ENCODE peak calls at places on chromosomes 11 and 22, in six cellular contexts. Q, S, K, Y, O and A are unnamed samples.

GRCh38 chr11:35077709-35078695 is 61.0 kb upstream of the CD44 start:
- DNase-seq in Y (peak; percentile 68), Q (peak; percentile 56), S (no peak), O (no peak), K (no peak), A (peak; percentile 50)

GRCh38 chr22:38017272-38017920 is 33.0 kb upstream of the SOX10 start:
- DNase-seq in O (no peak), Y (peak; percentile 74), K (peak; percentile 76), S (no peak), Q (no peak), A (no peak)

GRCh38 chr11:14317659-14318325 is 41.2 kb downstream of the RRAS2 start:
- DNase-seq in Y (no peak), O (no peak), Q (no peak), K (no peak), S (no peak), A (no peak)

GRCh38 chr22:48993655-48994054 is 834.0 kb downstream of the BRD1 start:
- DNase-seq in Y (no peak), S (no peak), O (no peak), Q (no peak), K (no peak), A (no peak)

GRCh38 chr22:20107471-20107901 is 8.4 kb upstream of the RANBP1 start:
- DNase-seq in S (no peak), K (no peak), Y (no peak), Q (no peak), O (no peak), A (no peak)

GRCh38 chr22:50526849-50527801 is 1.7 kb upstream of the SCO2 start:
- DNase-seq in O (no peak), Y (no peak), K (peak; percentile 68), S (no peak), Q (peak; percentile 74), A (no peak)

GRCh38 chr11:113974741-113975470 is at the start of gene HTR3A:
- DNase-seq in Y (peak; percentile 36), S (no peak), K (peak; percentile 61), Q (no peak), O (no peak), A (no peak)

GRCh38 chr11:28581286-28582242 is 473.4 kb downstream of the METTL15 start:
- DNase-seq in Y (peak; percentile 67), K (no peak), Q (no peak), O (no peak), S (peak; percentile 61), A (no peak)

GRCh38 chr11:122998727-122999370 is 17.2 kb upstream of the BSX start:
- DNase-seq in Q (no peak), Y (no peak), O (no peak), S (no peak), K (no peak), A (no peak)

GRCh38 chr11:94325681-94326080 is 21.3 kb downstream of the IZUMO1R start:
- DNase-seq in S (no peak), Q (peak; percentile 61), Y (peak; percentile 70), K (peak; percentile 58), O (no peak), A (peak; percentile 3)

GRCh38 chr22:19912236-19912999 is 29.2 kb upstream of the COMT start:
- DNase-seq in K (no peak), O (no peak), Y (peak; percentile 8), S (no peak), Q (no peak), A (no peak)

GRCh38 chr11:94751806-94752205 is 16.4 kb upstream of the AMOTL1 start:
- DNase-seq in Q (no peak), Y (no peak), K (no peak), S (no peak), O (no peak), A (no peak)

GRCh38 chr22:41695211-41695610 is 4.1 kb upstream of the MEI1 start:
- DNase-seq in K (no peak), Y (no peak), S (no peak), O (no peak), Q (no peak), A (no peak)

GRCh38 chr11:87137711-87138110 is 100.0 kb downstream of the TMEM135 start:
- DNase-seq in S (no peak), Y (no peak), Q (no peak), K (no peak), O (no peak), A (no peak)

GRCh38 chr11:6057452-6057851 is 26.9 kb upstream of the OR56A1 start:
- DNase-seq in Q (no peak), K (no peak), Y (no peak), O (no peak), S (no peak), A (no peak)

GRCh38 chr11:1936072-1936780 is 10.9 kb upstream of the MRPL23 start:
- DNase-seq in Y (no peak), S (no peak), O (no peak), Q (no peak), K (no peak), A (no peak)

GRCh38 chr22:17607891-17608521 is 20.5 kb downstream of the ATP6V1E1 start:
- DNase-seq in Q (no peak), S (no peak), K (no peak), Y (no peak), O (no peak), A (no peak)

GRCh38 chr22:26038365-26038764 is 130.9 kb upstream of the SEZ6L start:
- DNase-seq in Q (no peak), Y (no peak), O (no peak), K (no peak), S (no peak), A (no peak)

GRCh38 chr11:94876222-94876621 is 97.1 kb downstream of the CWC15 start:
- DNase-seq in O (no peak), S (no peak), K (no peak), Y (no peak), Q (no peak), A (no peak)